ENCODE peak calls at places on chromosomes 3 and 15, in seven cellular contexts. One of them, this sample, is unnamed.

GRCh38 chr15:67750371-67750770 is 74.9 kb upstream of the SKOR1 start:
- DNase-seq in glomerular endothelial cell: no peak
- DNase-seq in kidney epithelial cell: no peak
- DNase-seq in ELF-1: peak
- DNase-seq in amniotic stem cell: no peak
- DNase-seq in activated naive CD4-positive, alpha-beta T cell treated with anti-CD3 and anti-CD28 coated beads, Interleukin-2, amount 50 U/mL, for 72 hours: no peak
- DNase-seq in endothelial cell: no peak
- DNase-seq in this sample: no peak

GRCh38 chr15:80586141-80586540 is 109.0 kb upstream of the ABHD17C start:
- DNase-seq in endothelial cell: no peak
- DNase-seq in activated naive CD4-positive, alpha-beta T cell treated with anti-CD3 and anti-CD28 coated beads, Interleukin-2, amount 50 U/mL, for 72 hours: no peak
- DNase-seq in glomerular endothelial cell: no peak
- DNase-seq in ELF-1: no peak
- DNase-seq in kidney epithelial cell: no peak
- DNase-seq in amniotic stem cell: no peak
- DNase-seq in this sample: no peak

GRCh38 chr3:11290743-11291680 is 18.8 kb downstream of the ATG7 start:
- DNase-seq in activated naive CD4-positive, alpha-beta T cell treated with anti-CD3 and anti-CD28 coated beads, Interleukin-2, amount 50 U/mL, for 72 hours: no peak
- DNase-seq in glomerular endothelial cell: no peak
- DNase-seq in amniotic stem cell: peak
- DNase-seq in kidney epithelial cell: no peak
- DNase-seq in ELF-1: no peak
- DNase-seq in endothelial cell: no peak
- DNase-seq in this sample: peak

GRCh38 chr3:84547971-84548970 is 410.5 kb upstream of the CADM2 start:
- DNase-seq in kidney epithelial cell: no peak
- DNase-seq in ELF-1: peak
- DNase-seq in endothelial cell: peak
- DNase-seq in amniotic stem cell: no peak
- DNase-seq in glomerular endothelial cell: no peak
- DNase-seq in activated naive CD4-positive, alpha-beta T cell treated with anti-CD3 and anti-CD28 coated beads, Interleukin-2, amount 50 U/mL, for 72 hours: no peak
- DNase-seq in this sample: peak

GRCh38 chr3:58623961-58624360 is 42.6 kb downstream of the FAM3D start:
- DNase-seq in ELF-1: no peak
- DNase-seq in glomerular endothelial cell: no peak
- DNase-seq in activated naive CD4-positive, alpha-beta T cell treated with anti-CD3 and anti-CD28 coated beads, Interleukin-2, amount 50 U/mL, for 72 hours: no peak
- DNase-seq in amniotic stem cell: no peak
- DNase-seq in kidney epithelial cell: no peak
- DNase-seq in endothelial cell: no peak
- DNase-seq in this sample: no peak

GRCh38 chr3:115660646-115661442 is 37.5 kb downstream of the GAP43 start:
- DNase-seq in ELF-1: peak
- DNase-seq in kidney epithelial cell: no peak
- DNase-seq in glomerular endothelial cell: no peak
- DNase-seq in activated naive CD4-positive, alpha-beta T cell treated with anti-CD3 and anti-CD28 coated beads, Interleukin-2, amount 50 U/mL, for 72 hours: no peak
- DNase-seq in endothelial cell: no peak
- DNase-seq in amniotic stem cell: no peak
- DNase-seq in this sample: no peak

GRCh38 chr3:143167956-143168355 is 48.4 kb downstream of the CHST2 start:
- DNase-seq in ELF-1: no peak
- DNase-seq in activated naive CD4-positive, alpha-beta T cell treated with anti-CD3 and anti-CD28 coated beads, Interleukin-2, amount 50 U/mL, for 72 hours: no peak
- DNase-seq in kidney epithelial cell: no peak
- DNase-seq in glomerular endothelial cell: no peak
- DNase-seq in amniotic stem cell: no peak
- DNase-seq in endothelial cell: no peak
- DNase-seq in this sample: peak

GRCh38 chr3:52044869-52045616 is 11.3 kb downstream of the DUSP7 start:
- DNase-seq in ELF-1: peak
- DNase-seq in activated naive CD4-positive, alpha-beta T cell treated with anti-CD3 and anti-CD28 coated beads, Interleukin-2, amount 50 U/mL, for 72 hours: no peak
- DNase-seq in glomerular endothelial cell: no peak
- DNase-seq in kidney epithelial cell: no peak
- DNase-seq in endothelial cell: no peak
- DNase-seq in amniotic stem cell: no peak
- DNase-seq in this sample: no peak

GRCh38 chr3:24128195-24129005 is 183.3 kb downstream of the NR1D2 start:
- DNase-seq in activated naive CD4-positive, alpha-beta T cell treated with anti-CD3 and anti-CD28 coated beads, Interleukin-2, amount 50 U/mL, for 72 hours: no peak
- DNase-seq in endothelial cell: no peak
- DNase-seq in amniotic stem cell: no peak
- DNase-seq in ELF-1: no peak
- DNase-seq in glomerular endothelial cell: no peak
- DNase-seq in kidney epithelial cell: no peak
- DNase-seq in this sample: peak

This sample was measured in HFFc6.